ENCODE peak calls at places on chromosomes 12 and 14, in five cellular contexts. One of them, this sample, is unnamed.

GRCh38 chr12:108839011-108839889 is 18.1 kb downstream of the SSH1 start:
- DNase-seq in neural progenitor cell: no peak
- DNase-seq in T-helper 17 cell: no peak
- DNase-seq in endodermal cell: no peak
- DNase-seq in activated CD8-positive, alpha-beta memory T cell treated with anti-CD3 and anti-CD28 coated beads for 4 hours: no peak
- DNase-seq in this sample: no peak

GRCh38 chr14:64502476-64503183 is 1.0 kb downstream of the ZBTB25 start:
- DNase-seq in neural progenitor cell: peak; percentile 44
- DNase-seq in T-helper 17 cell: no peak
- DNase-seq in endodermal cell: peak; percentile 62
- DNase-seq in activated CD8-positive, alpha-beta memory T cell treated with anti-CD3 and anti-CD28 coated beads for 4 hours: no peak
- DNase-seq in this sample: no peak

GRCh38 chr14:21241218-21241819 is 27.9 kb downstream of the HNRNPC start:
- DNase-seq in neural progenitor cell: no peak
- DNase-seq in T-helper 17 cell: no peak
- DNase-seq in endodermal cell: no peak
- DNase-seq in activated CD8-positive, alpha-beta memory T cell treated with anti-CD3 and anti-CD28 coated beads for 4 hours: no peak
- DNase-seq in this sample: no peak

GRCh38 chr14:55329999-55330710 is 58.9 kb downstream of the FBXO34 start:
- DNase-seq in neural progenitor cell: no peak
- DNase-seq in T-helper 17 cell: no peak
- DNase-seq in endodermal cell: no peak
- DNase-seq in activated CD8-positive, alpha-beta memory T cell treated with anti-CD3 and anti-CD28 coated beads for 4 hours: no peak
- DNase-seq in this sample: no peak

GRCh38 chr12:12818693-12819092 is 5.5 kb downstream of the DDX47 start:
- DNase-seq in neural progenitor cell: no peak
- DNase-seq in T-helper 17 cell: no peak
- DNase-seq in endodermal cell: no peak
- DNase-seq in activated CD8-positive, alpha-beta memory T cell treated with anti-CD3 and anti-CD28 coated beads for 4 hours: no peak
- DNase-seq in this sample: no peak

GRCh38 chr12:50597200-50598195 is 92.7 kb downstream of the DIP2B start:
- DNase-seq in neural progenitor cell: no peak
- DNase-seq in T-helper 17 cell: peak; percentile 9
- DNase-seq in endodermal cell: no peak
- DNase-seq in activated CD8-positive, alpha-beta memory T cell treated with anti-CD3 and anti-CD28 coated beads for 4 hours: no peak
- DNase-seq in this sample: peak; percentile 48

GRCh38 chr12:120453977-120454376 is 7.7 kb downstream of the GATC start:
- DNase-seq in neural progenitor cell: peak; percentile 45
- DNase-seq in T-helper 17 cell: no peak
- DNase-seq in endodermal cell: no peak
- DNase-seq in activated CD8-positive, alpha-beta memory T cell treated with anti-CD3 and anti-CD28 coated beads for 4 hours: no peak
- DNase-seq in this sample: no peak

GRCh38 chr12:52075409-52075724 is 4.1 kb upstream of the SMIM41 start:
- DNase-seq in neural progenitor cell: no peak
- DNase-seq in T-helper 17 cell: no peak
- DNase-seq in endodermal cell: no peak
- DNase-seq in activated CD8-positive, alpha-beta memory T cell treated with anti-CD3 and anti-CD28 coated beads for 4 hours: no peak
- DNase-seq in this sample: no peak

GRCh38 chr12:122422769-122423257 is 344 bp upstream of the CLIP1 start:
- DNase-seq in neural progenitor cell: peak; percentile 64
- DNase-seq in T-helper 17 cell: peak; percentile 14
- DNase-seq in endodermal cell: peak; percentile 89
- DNase-seq in activated CD8-positive, alpha-beta memory T cell treated with anti-CD3 and anti-CD28 coated beads for 4 hours: no peak
- DNase-seq in this sample: peak; percentile 47

GRCh38 chr12:49553512-49554088 is 14.3 kb downstream of the MCRS1 start:
- DNase-seq in neural progenitor cell: peak; percentile 64
- DNase-seq in T-helper 17 cell: no peak
- DNase-seq in endodermal cell: peak; percentile 70
- DNase-seq in activated CD8-positive, alpha-beta memory T cell treated with anti-CD3 and anti-CD28 coated beads for 4 hours: no peak
- DNase-seq in this sample: no peak

GRCh38 chr12:3117628-3118027 is 40.4 kb downstream of the TSPAN9 start:
- DNase-seq in neural progenitor cell: no peak
- DNase-seq in T-helper 17 cell: no peak
- DNase-seq in endodermal cell: no peak
- DNase-seq in activated CD8-positive, alpha-beta memory T cell treated with anti-CD3 and anti-CD28 coated beads for 4 hours: no peak
- DNase-seq in this sample: no peak

GRCh38 chr14:34147461-34147860 is 196.6 kb upstream of the EGLN3 start:
- DNase-seq in neural progenitor cell: no peak
- DNase-seq in T-helper 17 cell: no peak
- DNase-seq in endodermal cell: no peak
- DNase-seq in activated CD8-positive, alpha-beta memory T cell treated with anti-CD3 and anti-CD28 coated beads for 4 hours: no peak
- DNase-seq in this sample: no peak

GRCh38 chr14:34113051-34113511 is 162.2 kb upstream of the EGLN3 start:
- DNase-seq in neural progenitor cell: no peak
- DNase-seq in T-helper 17 cell: no peak
- DNase-seq in endodermal cell: no peak
- DNase-seq in activated CD8-positive, alpha-beta memory T cell treated with anti-CD3 and anti-CD28 coated beads for 4 hours: no peak
- DNase-seq in this sample: no peak

GRCh38 chr12:123533672-123534643 is at the start of gene RILPL1:
- DNase-seq in neural progenitor cell: peak; percentile 85
- DNase-seq in T-helper 17 cell: peak; percentile 45
- DNase-seq in endodermal cell: peak; percentile 90
- DNase-seq in activated CD8-positive, alpha-beta memory T cell treated with anti-CD3 and anti-CD28 coated beads for 4 hours: peak; percentile 24
- DNase-seq in this sample: no peak

GRCh38 chr12:91951571-91951970 is 194.1 kb downstream of the BTG1 start:
- DNase-seq in neural progenitor cell: no peak
- DNase-seq in T-helper 17 cell: no peak
- DNase-seq in endodermal cell: no peak
- DNase-seq in activated CD8-positive, alpha-beta memory T cell treated with anti-CD3 and anti-CD28 coated beads for 4 hours: no peak
- DNase-seq in this sample: no peak

GRCh38 chr14:76975865-76976622 is 52.5 kb downstream of the IRF2BPL start:
- DNase-seq in neural progenitor cell: no peak
- DNase-seq in T-helper 17 cell: no peak
- DNase-seq in endodermal cell: no peak
- DNase-seq in activated CD8-positive, alpha-beta memory T cell treated with anti-CD3 and anti-CD28 coated beads for 4 hours: no peak
- DNase-seq in this sample: no peak

GRCh38 chr12:54251667-54252284 is 28.1 kb downstream of the CBX5 start:
- DNase-seq in neural progenitor cell: peak; percentile 60
- DNase-seq in T-helper 17 cell: no peak
- DNase-seq in endodermal cell: no peak
- DNase-seq in activated CD8-positive, alpha-beta memory T cell treated with anti-CD3 and anti-CD28 coated beads for 4 hours: no peak
- DNase-seq in this sample: no peak

GRCh38 chr14:87149583-87150354 is 843.2 kb downstream of the GALC start:
- DNase-seq in neural progenitor cell: peak; percentile 55
- DNase-seq in T-helper 17 cell: no peak
- DNase-seq in endodermal cell: peak; percentile 81
- DNase-seq in activated CD8-positive, alpha-beta memory T cell treated with anti-CD3 and anti-CD28 coated beads for 4 hours: no peak
- DNase-seq in this sample: no peak

GRCh38 chr14:23388996-23389395 is 12.2 kb downstream of the CMTM5 start:
- DNase-seq in neural progenitor cell: no peak
- DNase-seq in T-helper 17 cell: no peak
- DNase-seq in endodermal cell: no peak
- DNase-seq in activated CD8-positive, alpha-beta memory T cell treated with anti-CD3 and anti-CD28 coated beads for 4 hours: no peak
- DNase-seq in this sample: no peak

GRCh38 chr14:96212140-96212539 is 7.5 kb downstream of the BDKRB2 start:
- DNase-seq in neural progenitor cell: no peak
- DNase-seq in T-helper 17 cell: no peak
- DNase-seq in endodermal cell: no peak
- DNase-seq in activated CD8-positive, alpha-beta memory T cell treated with anti-CD3 and anti-CD28 coated beads for 4 hours: no peak
- DNase-seq in this sample: no peak

GRCh38 chr14:97524579-97525319 is 727.6 kb downstream of the VRK1 start:
- DNase-seq in neural progenitor cell: no peak
- DNase-seq in T-helper 17 cell: no peak
- DNase-seq in endodermal cell: no peak
- DNase-seq in activated CD8-positive, alpha-beta memory T cell treated with anti-CD3 and anti-CD28 coated beads for 4 hours: no peak
- DNase-seq in this sample: no peak

GRCh38 chr14:54189358-54190354 is 207.2 kb upstream of the CDKN3 start:
- DNase-seq in neural progenitor cell: no peak
- DNase-seq in T-helper 17 cell: no peak
- DNase-seq in endodermal cell: no peak
- DNase-seq in activated CD8-positive, alpha-beta memory T cell treated with anti-CD3 and anti-CD28 coated beads for 4 hours: no peak
- DNase-seq in this sample: no peak

GRCh38 chr12:112148031-112148513 is 22.7 kb downstream of the TRAFD1 start:
- DNase-seq in neural progenitor cell: no peak
- DNase-seq in T-helper 17 cell: no peak
- DNase-seq in endodermal cell: peak; percentile 31
- DNase-seq in activated CD8-positive, alpha-beta memory T cell treated with anti-CD3 and anti-CD28 coated beads for 4 hours: no peak
- DNase-seq in this sample: no peak

GRCh38 chr12:26298785-26299621 is 103.6 kb downstream of the SSPN start:
- DNase-seq in neural progenitor cell: no peak
- DNase-seq in T-helper 17 cell: no peak
- DNase-seq in endodermal cell: no peak
- DNase-seq in activated CD8-positive, alpha-beta memory T cell treated with anti-CD3 and anti-CD28 coated beads for 4 hours: no peak
- DNase-seq in this sample: peak; percentile 56

GRCh38 chr14:23114669-23115491 is 4.2 kb downstream of the CEBPE start:
- DNase-seq in neural progenitor cell: no peak
- DNase-seq in T-helper 17 cell: no peak
- DNase-seq in endodermal cell: peak; percentile 42
- DNase-seq in activated CD8-positive, alpha-beta memory T cell treated with anti-CD3 and anti-CD28 coated beads for 4 hours: no peak
- DNase-seq in this sample: peak; percentile 67

GRCh38 chr12:62977419-62977818 is 42.5 kb upstream of the PPM1H start:
- DNase-seq in neural progenitor cell: no peak
- DNase-seq in T-helper 17 cell: no peak
- DNase-seq in endodermal cell: no peak
- DNase-seq in activated CD8-positive, alpha-beta memory T cell treated with anti-CD3 and anti-CD28 coated beads for 4 hours: no peak
- DNase-seq in this sample: no peak

GRCh38 chr14:92252291-92252690 is 70.7 kb upstream of the SLC24A4 start:
- DNase-seq in neural progenitor cell: no peak
- DNase-seq in T-helper 17 cell: no peak
- DNase-seq in endodermal cell: no peak
- DNase-seq in activated CD8-positive, alpha-beta memory T cell treated with anti-CD3 and anti-CD28 coated beads for 4 hours: no peak
- DNase-seq in this sample: no peak

GRCh38 chr12:98332626-98333025 is 182.8 kb upstream of the TMPO start:
- DNase-seq in neural progenitor cell: no peak
- DNase-seq in T-helper 17 cell: no peak
- DNase-seq in endodermal cell: no peak
- DNase-seq in activated CD8-positive, alpha-beta memory T cell treated with anti-CD3 and anti-CD28 coated beads for 4 hours: no peak
- DNase-seq in this sample: no peak

GRCh38 chr12:12128665-12129064 is 57.9 kb downstream of the BCL2L14 start:
- DNase-seq in neural progenitor cell: no peak
- DNase-seq in T-helper 17 cell: no peak
- DNase-seq in endodermal cell: no peak
- DNase-seq in activated CD8-positive, alpha-beta memory T cell treated with anti-CD3 and anti-CD28 coated beads for 4 hours: no peak
- DNase-seq in this sample: no peak

GRCh38 chr14:40987481-40987880 is 619.2 kb upstream of the LRFN5 start:
- DNase-seq in neural progenitor cell: no peak
- DNase-seq in T-helper 17 cell: no peak
- DNase-seq in endodermal cell: no peak
- DNase-seq in activated CD8-positive, alpha-beta memory T cell treated with anti-CD3 and anti-CD28 coated beads for 4 hours: no peak
- DNase-seq in this sample: no peak

GRCh38 chr12:111424189-111424792 is 18.6 kb downstream of the SH2B3 start:
- DNase-seq in neural progenitor cell: no peak
- DNase-seq in T-helper 17 cell: no peak
- DNase-seq in endodermal cell: no peak
- DNase-seq in activated CD8-positive, alpha-beta memory T cell treated with anti-CD3 and anti-CD28 coated beads for 4 hours: no peak
- DNase-seq in this sample: no peak

GRCh38 chr12:93753285-93753684 is 76.1 kb downstream of the CRADD start:
- DNase-seq in neural progenitor cell: no peak
- DNase-seq in T-helper 17 cell: no peak
- DNase-seq in endodermal cell: no peak
- DNase-seq in activated CD8-positive, alpha-beta memory T cell treated with anti-CD3 and anti-CD28 coated beads for 4 hours: no peak
- DNase-seq in this sample: no peak

GRCh38 chr14:24566318-24566717 is 9.7 kb downstream of the CTSG start:
- DNase-seq in neural progenitor cell: no peak
- DNase-seq in T-helper 17 cell: no peak
- DNase-seq in endodermal cell: no peak
- DNase-seq in activated CD8-positive, alpha-beta memory T cell treated with anti-CD3 and anti-CD28 coated beads for 4 hours: no peak
- DNase-seq in this sample: no peak

GRCh38 chr14:59139324-59139723 is 49.1 kb upstream of the DAAM1 start:
- DNase-seq in neural progenitor cell: no peak
- DNase-seq in T-helper 17 cell: no peak
- DNase-seq in endodermal cell: no peak
- DNase-seq in activated CD8-positive, alpha-beta memory T cell treated with anti-CD3 and anti-CD28 coated beads for 4 hours: no peak
- DNase-seq in this sample: no peak

GRCh38 chr12:89891933-89892332 is 183.3 kb upstream of the ATP2B1 start:
- DNase-seq in neural progenitor cell: no peak
- DNase-seq in T-helper 17 cell: no peak
- DNase-seq in endodermal cell: no peak
- DNase-seq in activated CD8-positive, alpha-beta memory T cell treated with anti-CD3 and anti-CD28 coated beads for 4 hours: no peak
- DNase-seq in this sample: no peak

GRCh38 chr12:93847517-93848452 is 170.6 kb downstream of the CRADD start:
- DNase-seq in neural progenitor cell: no peak
- DNase-seq in T-helper 17 cell: no peak
- DNase-seq in endodermal cell: no peak
- DNase-seq in activated CD8-positive, alpha-beta memory T cell treated with anti-CD3 and anti-CD28 coated beads for 4 hours: no peak
- DNase-seq in this sample: no peak

GRCh38 chr14:23895480-23895879 is 58.1 kb upstream of the DHRS4 start:
- DNase-seq in neural progenitor cell: no peak
- DNase-seq in T-helper 17 cell: no peak
- DNase-seq in endodermal cell: no peak
- DNase-seq in activated CD8-positive, alpha-beta memory T cell treated with anti-CD3 and anti-CD28 coated beads for 4 hours: no peak
- DNase-seq in this sample: no peak

GRCh38 chr12:47286676-47287075 is 206.9 kb upstream of the AMIGO2 start:
- DNase-seq in neural progenitor cell: peak; percentile 90
- DNase-seq in T-helper 17 cell: no peak
- DNase-seq in endodermal cell: peak; percentile 44
- DNase-seq in activated CD8-positive, alpha-beta memory T cell treated with anti-CD3 and anti-CD28 coated beads for 4 hours: no peak
- DNase-seq in this sample: no peak

This sample was measured in CD14-positive monocyte.